ENCODE peak calls at places on chromosomes 11 and 22, in four cellular contexts. One of them, this sample, is unnamed.

GRCh38 chr11:122808494-122808893 is 29.8 kb upstream of the CRTAM start:
- DNase-seq in transverse colon: peak; percentile 10
- DNase-seq in H1: no peak
- DNase-seq in stomach: no peak
- DNase-seq in this sample: no peak

GRCh38 chr22:19637405-19638281 is 76.7 kb upstream of the SEPTIN5 start:
- DNase-seq in transverse colon: no peak
- DNase-seq in stomach: no peak
- DNase-seq in H1: no peak
- DNase-seq in this sample: no peak

GRCh38 chr11:60978546-60979380 is 7.3 kb downstream of the CD6 start:
- DNase-seq in transverse colon: no peak
- DNase-seq in H1: no peak
- DNase-seq in stomach: no peak
- DNase-seq in this sample: no peak

GRCh38 chr11:61486004-61486615 is 22.4 kb upstream of the LRRC10B start:
- DNase-seq in H1: no peak
- DNase-seq in stomach: no peak
- DNase-seq in transverse colon: no peak
- DNase-seq in this sample: no peak

GRCh38 chr11:56849250-56849649 is 100.8 kb upstream of the OR9G4 start:
- DNase-seq in transverse colon: no peak
- DNase-seq in H1: no peak
- DNase-seq in stomach: no peak
- DNase-seq in this sample: no peak

GRCh38 chr11:68275721-68276488 is 4.1 kb upstream of the C11orf24 start:
- DNase-seq in stomach: no peak
- DNase-seq in transverse colon: no peak
- DNase-seq in H1: no peak
- DNase-seq in this sample: peak; percentile 43

GRCh38 chr11:67373916-67374570 is 645 bp upstream of the CLCF1 start:
- DNase-seq in H1: peak; percentile 78
- DNase-seq in stomach: peak; percentile 76
- DNase-seq in transverse colon: peak; percentile 83
- DNase-seq in this sample: peak; percentile 92

GRCh38 chr22:39278040-39278439 is 33.3 kb upstream of the PDGFB start:
- DNase-seq in transverse colon: no peak
- DNase-seq in stomach: no peak
- DNase-seq in H1: no peak
- DNase-seq in this sample: no peak

GRCh38 chr22:37777122-37777687 is 30.5 kb upstream of the GCAT start:
- DNase-seq in stomach: peak; percentile 85
- DNase-seq in H1: no peak
- DNase-seq in transverse colon: peak; percentile 74
- DNase-seq in this sample: no peak

GRCh38 chr22:49869855-49870712 is 16.4 kb downstream of the ZBED4 start:
- DNase-seq in stomach: no peak
- DNase-seq in transverse colon: no peak
- DNase-seq in H1: no peak
- DNase-seq in this sample: no peak

GRCh38 chr11:118608268-118609214 is 1.1 kb downstream of the PHLDB1 start:
- DNase-seq in transverse colon: peak; percentile 75
- DNase-seq in stomach: peak; percentile 59
- DNase-seq in H1: peak; percentile 75
- DNase-seq in this sample: peak; percentile 90

GRCh38 chr22:40213478-40213877 is 35.8 kb downstream of the TNRC6B start:
- DNase-seq in H1: no peak
- DNase-seq in stomach: no peak
- DNase-seq in transverse colon: no peak
- DNase-seq in this sample: no peak

GRCh38 chr11:123434262-123434661 is 4.2 kb downstream of the GRAMD1B start:
- DNase-seq in stomach: no peak
- DNase-seq in H1: no peak
- DNase-seq in transverse colon: peak; percentile 17
- DNase-seq in this sample: no peak

GRCh38 chr11:47905358-47906059 is 57.4 kb upstream of the NUP160 start:
- DNase-seq in stomach: no peak
- DNase-seq in transverse colon: no peak
- DNase-seq in H1: no peak
- DNase-seq in this sample: no peak

GRCh38 chr11:68302256-68303054 is 9.9 kb upstream of the LRP5 start:
- DNase-seq in H1: no peak
- DNase-seq in stomach: no peak
- DNase-seq in transverse colon: peak; percentile 84
- DNase-seq in this sample: peak; percentile 49

GRCh38 chr22:25362883-25363240 is 143.4 kb downstream of the CRYBB2 start:
- DNase-seq in stomach: no peak
- DNase-seq in H1: no peak
- DNase-seq in transverse colon: no peak
- DNase-seq in this sample: peak; percentile 54

GRCh38 chr11:8768625-8769333 is 86.2 kb downstream of the RPL27A start:
- DNase-seq in transverse colon: no peak
- DNase-seq in H1: no peak
- DNase-seq in stomach: peak; percentile 55
- DNase-seq in this sample: no peak

GRCh38 chr11:119520400-119520799 is 97.4 kb upstream of the THY1 start:
- DNase-seq in H1: no peak
- DNase-seq in transverse colon: no peak
- DNase-seq in stomach: no peak
- DNase-seq in this sample: peak; percentile 36

GRCh38 chr22:25111579-25112517 is 87.8 kb upstream of the CRYBB3 start:
- DNase-seq in transverse colon: peak; percentile 71
- DNase-seq in stomach: peak; percentile 87
- DNase-seq in H1: no peak
- DNase-seq in this sample: no peak

GRCh38 chr11:62883677-62884076 is 3.0 kb downstream of the SLC3A2 start:
- DNase-seq in stomach: no peak
- DNase-seq in transverse colon: no peak
- DNase-seq in H1: no peak
- DNase-seq in this sample: no peak

GRCh38 chr11:68632802-68633201 is 51.5 kb upstream of the GAL start:
- DNase-seq in stomach: peak; percentile 66
- DNase-seq in H1: peak; percentile 68
- DNase-seq in transverse colon: peak; percentile 64
- DNase-seq in this sample: no peak

GRCh38 chr11:123430736-123431356 is 777 bp downstream of the GRAMD1B start:
- DNase-seq in transverse colon: peak; percentile 72
- DNase-seq in stomach: peak; percentile 52
- DNase-seq in H1: peak; percentile 76
- DNase-seq in this sample: peak; percentile 95

GRCh38 chr22:41132555-41132954 is 40.2 kb downstream of the EP300 start:
- DNase-seq in stomach: no peak
- DNase-seq in transverse colon: no peak
- DNase-seq in H1: no peak
- DNase-seq in this sample: no peak

GRCh38 chr11:133302056-133302455 is 230.2 kb downstream of the OPCML start:
- DNase-seq in H1: no peak
- DNase-seq in transverse colon: no peak
- DNase-seq in stomach: no peak
- DNase-seq in this sample: no peak

GRCh38 chr22:46966846-46967245 is 204.4 kb downstream of the TBC1D22A start:
- DNase-seq in stomach: no peak
- DNase-seq in H1: no peak
- DNase-seq in transverse colon: no peak
- DNase-seq in this sample: no peak

GRCh38 chr22:20219667-20220628 is 48.2 kb downstream of the RTN4R start:
- DNase-seq in H1: no peak
- DNase-seq in stomach: no peak
- DNase-seq in transverse colon: no peak
- DNase-seq in this sample: no peak

GRCh38 chr22:45212306-45212709 is 28.4 kb downstream of the KIAA0930 start:
- DNase-seq in H1: no peak
- DNase-seq in transverse colon: peak; percentile 64
- DNase-seq in stomach: peak; percentile 38
- DNase-seq in this sample: peak; percentile 79

GRCh38 chr22:20062766-20063083 is 17.3 kb upstream of the DGCR8 start:
- DNase-seq in H1: no peak
- DNase-seq in transverse colon: no peak
- DNase-seq in stomach: no peak
- DNase-seq in this sample: no peak

GRCh38 chr11:63567044-63567840 is 4.1 kb upstream of the PLAAT2 start:
- DNase-seq in transverse colon: peak; percentile 57
- DNase-seq in H1: no peak
- DNase-seq in stomach: no peak
- DNase-seq in this sample: no peak

GRCh38 chr11:13114566-13115465 is 105.7 kb downstream of the RASSF10 start:
- DNase-seq in H1: no peak
- DNase-seq in stomach: peak; percentile 50
- DNase-seq in transverse colon: peak; percentile 26
- DNase-seq in this sample: no peak

GRCh38 chr11:12165237-12165875 is 55.0 kb downstream of the MICAL2 start:
- DNase-seq in H1: no peak
- DNase-seq in stomach: no peak
- DNase-seq in transverse colon: no peak
- DNase-seq in this sample: no peak

GRCh38 chr11:75269896-75270295 is 29.3 kb downstream of the TPBGL start:
- DNase-seq in stomach: no peak
- DNase-seq in transverse colon: peak; percentile 2
- DNase-seq in H1: no peak
- DNase-seq in this sample: peak; percentile 54

GRCh38 chr22:29769723-29770321 is 2.7 kb downstream of the UQCR10 start:
- DNase-seq in H1: no peak
- DNase-seq in transverse colon: no peak
- DNase-seq in stomach: no peak
- DNase-seq in this sample: no peak
- TF ChIP-seq POLR2A in H1: no peak
- TF ChIP-seq POLR2A in transverse colon: no peak
- TF ChIP-seq POLR2A in stomach: no peak
- TF ChIP-seq POLR2A in this sample: no peak

GRCh38 chr11:27094062-27094587 is 53.5 kb downstream of the BBOX1 start:
- DNase-seq in stomach: no peak
- DNase-seq in transverse colon: no peak
- DNase-seq in H1: no peak
- DNase-seq in this sample: no peak
- TF ChIP-seq POLR2AphosphoS5 in stomach: no peak
- TF ChIP-seq POLR2AphosphoS5 in transverse colon: no peak
- TF ChIP-seq POLR2AphosphoS5 in H1: no peak
- TF ChIP-seq POLR2AphosphoS5 in this sample: no peak

GRCh38 chr11:111911563-111912401 is at the start of gene CRYAB:
- DNase-seq in stomach: peak; percentile 39
- DNase-seq in H1: no peak
- DNase-seq in transverse colon: peak; percentile 68
- DNase-seq in this sample: no peak
- TF ChIP-seq POLR2A in stomach: no peak
- TF ChIP-seq POLR2A in H1: no peak
- TF ChIP-seq POLR2A in transverse colon: peak; percentile 62
- TF ChIP-seq POLR2A in this sample: no peak

DNA sequence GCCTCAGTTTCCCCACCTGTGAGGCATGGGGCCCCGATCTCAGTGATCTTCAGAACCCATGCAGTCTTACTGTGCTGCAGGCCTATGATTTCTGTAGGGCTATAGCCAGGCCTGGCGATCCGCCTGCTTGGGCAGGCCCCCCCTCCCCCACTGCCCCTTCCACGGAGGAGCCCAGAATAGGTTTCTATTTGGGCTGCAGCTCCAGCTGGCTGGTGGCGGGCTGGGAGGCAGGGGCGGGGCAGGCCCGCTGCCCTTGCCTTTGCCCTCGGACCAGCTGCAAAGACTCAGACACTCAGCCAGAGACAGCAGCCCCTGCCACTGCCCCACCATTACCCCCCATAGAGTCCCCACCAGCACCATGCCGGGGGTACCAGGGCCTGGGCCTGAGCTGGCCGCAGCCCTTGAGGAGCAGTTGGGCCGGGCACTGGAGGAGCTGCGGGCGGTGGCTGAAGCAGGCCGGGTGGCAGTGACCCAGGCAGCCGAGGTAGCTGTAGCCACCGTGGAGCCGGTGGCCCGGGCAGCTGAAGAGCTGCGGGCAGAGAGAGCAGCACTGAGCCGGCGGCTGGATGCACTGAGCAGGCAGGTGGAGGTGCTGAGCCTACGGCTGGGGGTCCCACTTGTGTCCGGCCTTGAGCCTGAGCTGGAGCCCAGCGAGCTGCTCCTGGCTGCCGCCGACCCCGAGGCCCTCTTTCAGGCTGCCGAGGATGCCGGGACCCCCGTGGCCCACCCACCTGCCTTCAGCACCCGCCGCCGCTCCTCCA is 12.2 kb downstream of the SMTN start:
- DNase-seq in stomach: peak; percentile 77
- DNase-seq in transverse colon: peak; percentile 59
- DNase-seq in H1: peak; percentile 48
- DNase-seq in this sample: no peak
- TF ChIP-seq POLR2AphosphoS5 in stomach: no peak
- TF ChIP-seq POLR2AphosphoS5 in transverse colon: no peak
- TF ChIP-seq POLR2AphosphoS5 in H1: no peak
- TF ChIP-seq POLR2AphosphoS5 in this sample: peak; percentile 3

DNA sequence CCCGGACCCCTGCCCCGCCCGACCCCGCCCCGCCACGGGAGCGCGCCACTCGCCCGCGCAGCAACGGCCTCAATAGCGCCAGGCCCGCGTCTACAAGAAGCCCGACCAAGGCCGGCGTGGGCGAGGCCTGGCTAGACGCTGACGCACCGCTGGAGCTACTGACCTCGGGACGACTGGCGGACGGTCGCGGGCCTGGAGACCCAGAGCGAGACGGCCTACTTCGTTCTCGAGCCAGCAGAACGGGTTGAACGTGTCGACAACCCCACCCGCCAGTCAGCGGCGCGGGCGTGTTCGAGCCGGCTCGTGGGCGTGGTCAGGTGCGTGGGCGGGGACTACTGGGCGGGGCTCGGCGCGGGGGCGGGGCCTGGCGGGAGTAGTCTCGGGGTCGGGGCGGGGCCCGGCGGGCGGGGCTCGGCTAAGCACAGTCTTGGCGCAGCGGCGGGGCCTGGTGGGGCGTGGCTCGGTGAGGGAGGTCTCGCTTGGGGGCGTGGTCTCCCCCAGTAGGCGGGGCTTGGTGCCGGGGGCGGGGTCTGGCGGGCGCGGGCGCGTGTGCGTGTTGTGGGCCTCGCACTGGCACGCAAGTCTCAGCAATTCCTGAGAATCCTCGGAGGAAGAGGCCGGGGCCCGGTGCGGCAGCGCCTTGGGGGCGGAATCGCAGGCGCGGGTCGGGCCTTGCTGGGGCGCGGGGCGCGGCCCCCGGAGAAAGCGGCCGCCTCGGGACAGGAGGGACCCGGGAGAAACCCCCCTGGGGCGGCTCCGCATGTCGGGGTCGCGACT is at the start of gene RNH1:
- DNase-seq in stomach: peak; percentile 99
- DNase-seq in transverse colon: peak; percentile 99
- DNase-seq in H1: peak; percentile 99
- DNase-seq in this sample: peak; percentile 100
- TF ChIP-seq POLR2A in stomach: no peak
- TF ChIP-seq POLR2A in transverse colon: peak; percentile 68
- TF ChIP-seq POLR2A in H1: no peak
- TF ChIP-seq POLR2A in this sample: no peak

This sample was measured in spleen.